ENCODE peak calls at places on chromosomes 3 and 15, in six cellular contexts. Z, X, O, D, G and I are unnamed samples.

GRCh38 chr3:36562945-36563344 is 182.6 kb downstream of the STAC start:
- DNase-seq in Z (no peak), X (no peak), G (no peak), O (no peak), D (no peak), I (no peak)

GRCh38 chr3:42651248-42652091 is 2.0 kb upstream of the ZBTB47 start:
- DNase-seq in O (no peak), G (no peak), X (no peak), Z (peak; percentile 52), D (no peak), I (no peak)

GRCh38 chr3:113531826-113532697 is at the start of gene SIDT1:
- DNase-seq in O (no peak), G (no peak), X (no peak), Z (no peak), D (peak; percentile 31), I (peak; percentile 42)

GRCh38 chr3:134449277-134449676 is 36.5 kb downstream of the ANAPC13 start:
- DNase-seq in O (no peak), X (peak; percentile 56), G (no peak), D (no peak), Z (peak; percentile 59), I (peak; percentile 12)

GRCh38 chr3:143935678-143936077 is 35.9 kb upstream of the DIPK2A start:
- DNase-seq in O (no peak), D (no peak), G (no peak), Z (no peak), X (no peak), I (no peak)

GRCh38 chr3:62003833-62004232 is 369.5 kb downstream of the FEZF2 start:
- DNase-seq in Z (no peak), X (no peak), G (no peak), O (no peak), D (no peak), I (no peak)

GRCh38 chr3:30501526-30501925 is 104.9 kb upstream of the TGFBR2 start:
- DNase-seq in G (no peak), X (no peak), D (no peak), Z (no peak), O (no peak), I (no peak)

GRCh38 chr3:146968204-146968651 is 363.1 kb upstream of the PLSCR5 start:
- DNase-seq in Z (no peak), X (no peak), D (no peak), O (no peak), G (peak; percentile 57), I (no peak)

GRCh38 chr15:56736881-56737707 is 3.8 kb upstream of the ZNF280D start:
- DNase-seq in Z (no peak), D (no peak), O (no peak), X (no peak), G (no peak), I (no peak)

GRCh38 chr3:32709346-32709745 is 24.4 kb downstream of the CNOT10 start:
- DNase-seq in Z (no peak), G (no peak), O (peak; percentile 68), D (no peak), X (no peak), I (no peak)

GRCh38 chr3:169954142-169954756 is 12.4 kb upstream of the SEC62 start:
- DNase-seq in D (no peak), X (no peak), Z (no peak), O (no peak), G (no peak), I (peak; percentile 90)

GRCh38 chr3:29152379-29152778 is 128.5 kb upstream of the RBMS3 start:
- DNase-seq in O (no peak), D (no peak), X (no peak), Z (no peak), G (no peak), I (no peak)

GRCh38 chr15:39919396-39919739 is 698 bp downstream of the GPR176 start:
- DNase-seq in Z (no peak), O (no peak), X (no peak), D (no peak), G (no peak), I (no peak)

GRCh38 chr15:96392380-96393208 is 62.1 kb downstream of the NR2F2 start:
- DNase-seq in D (no peak), O (peak; percentile 51), G (no peak), Z (peak; percentile 52), X (no peak), I (peak; percentile 25)

GRCh38 chr3:25821746-25822573 is 32.1 kb downstream of the OXSM start:
- DNase-seq in O (no peak), Z (no peak), G (no peak), D (no peak), X (no peak), I (no peak)

GRCh38 chr15:71325461-71325860 is 210.2 kb downstream of the THSD4 start:
- DNase-seq in G (no peak), X (no peak), O (no peak), Z (no peak), D (no peak), I (no peak)

GRCh38 chr3:100073555-100074307 is 40.6 kb downstream of the FILIP1L start:
- DNase-seq in X (no peak), Z (no peak), O (no peak), G (no peak), D (no peak), I (peak; percentile 87)

GRCh38 chr3:97340940-97341339 is 423.6 kb upstream of the ARL6 start:
- DNase-seq in O (no peak), Z (no peak), X (no peak), G (no peak), D (no peak), I (no peak)

GRCh38 chr3:48928679-48929078 is 10.0 kb downstream of the ARIH2 start:
- DNase-seq in D (no peak), O (no peak), G (no peak), Z (no peak), X (no peak), I (no peak)

GRCh38 chr15:98083203-98083910 is 122.9 kb downstream of the ARRDC4 start:
- DNase-seq in G (no peak), D (no peak), Z (no peak), X (no peak), O (no peak), I (no peak)

DNA sequence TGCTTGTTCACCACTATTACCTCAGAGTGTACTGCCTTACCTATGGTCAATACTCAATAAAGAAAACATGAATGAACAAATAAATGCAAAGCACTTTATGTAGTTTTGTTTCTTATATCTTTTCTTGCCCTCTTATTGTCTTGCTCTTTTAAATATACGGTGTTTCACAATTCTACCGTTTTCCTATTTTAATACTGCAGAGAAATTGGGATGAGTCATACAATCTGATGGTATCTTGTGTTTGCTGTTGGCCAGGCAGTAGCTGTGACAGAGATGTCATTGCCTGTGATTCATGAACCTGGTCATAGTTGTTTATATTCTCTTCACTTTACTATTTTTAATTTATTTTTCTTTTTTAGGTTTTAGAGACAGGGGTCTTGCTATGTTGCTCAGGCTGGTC is 48.3 kb downstream of the SERP1 start:
- DNase-seq in X (no peak), O (peak; percentile 61), D (peak; percentile 22), G (no peak), Z (no peak), I (peak; percentile 16)
- TF ChIP-seq MAX in X (no peak), O (no peak), D (no peak), G (no peak), Z (no peak), I (no peak)

GRCh38 chr3:50971487-50971924 is 296.8 kb downstream of the DOCK3 start:
- DNase-seq in Z (peak; percentile 53), O (peak; percentile 40), X (peak; percentile 68), D (peak; percentile 18), G (peak; percentile 73), I (peak; percentile 66)
- TF ChIP-seq CTCF in Z (peak; percentile 57), O (peak; percentile 81), X (peak; percentile 91), D (peak; percentile 46), G (peak; percentile 96), I (peak; percentile 76)

GRCh38 chr3:187750041-187750512 is 4.8 kb upstream of the BCL6 start:
- DNase-seq in D (peak; percentile 16), G (peak; percentile 82), X (peak; percentile 92), Z (peak; percentile 65), O (no peak), I (no peak)
- H3K4me3 ChIP-seq in D (peak overlapping the region; percentile 44), G (peak overlapping the region; percentile 63), X (peak overlapping the region; percentile 61), Z (peak overlapping the region; percentile 49), O (no peak overlapping the region), I (no peak overlapping the region)

DNA sequence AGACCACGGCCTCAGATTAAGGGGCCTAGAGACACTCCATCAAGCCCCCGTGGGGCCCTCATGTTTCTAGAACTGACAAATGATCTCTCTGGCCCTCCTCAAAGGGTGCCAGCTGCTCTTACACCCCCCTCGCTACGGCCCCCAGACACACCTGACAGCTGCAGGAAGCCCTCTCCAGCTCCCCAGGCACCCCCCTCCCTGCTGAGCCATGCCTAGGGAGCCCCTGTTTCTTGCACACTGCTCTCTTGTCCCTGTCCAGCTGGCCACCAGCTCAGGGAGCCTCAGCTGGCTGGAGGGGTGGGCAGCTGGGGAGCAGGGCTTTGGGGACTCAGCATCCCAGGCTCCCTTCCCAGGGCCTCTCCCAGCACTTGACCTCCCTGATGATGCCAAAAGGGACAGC is 14.8 kb downstream of the TNK2 start:
- DNase-seq in X (no peak), G (no peak), D (no peak), O (no peak), Z (no peak), I (no peak)
- TF ChIP-seq MAX in X (no peak), G (no peak), D (no peak), O (no peak), Z (no peak), I (no peak)

GRCh38 chr3:60755094-60755493 is 496.2 kb downstream of the FHIT start:
- DNase-seq in Z (peak; percentile 64), O (no peak), G (no peak), D (peak; percentile 0), X (peak; percentile 31), I (peak; percentile 40)
- TF ChIP-seq CTCF in Z (peak; percentile 93), O (no peak), G (peak; percentile 53), D (no peak), X (peak; percentile 79), I (peak; percentile 46)